ENCODE peak calls at places on chromosomes 16 and 17, in eight cellular contexts. U is stimulated activated CD8-positive, alpha-beta memory T cell treated with anti-CD3 and anti-CD28 coated beads, Interleukin-7, amount 100 ng/mL, for 24 hours; E is mesendoderm; M is right lobe of liver; Q is iris pigment epithelial cell; J is stimulated activated naive CD8-positive, alpha-beta T cell treated with anti-CD3 and anti-CD28 coated beads, Interleukin-15, Interleukin-2, amounts not matched to agents 100 U/mL and 50 U/mL, for 24 hours; Z is mucosa of gallbladder; F is CD8-positive, alpha-beta memory T cell. C is an unnamed sample.

GRCh38 chr16:11302977-11303376 is 21.8 kb upstream of the PRM1 start:
- DNase-seq in J (no peak), Q (no peak), Z (no peak), M (no peak), U (no peak), F (no peak), E (no peak), C (no peak)

GRCh38 chr17:66930933-66931332 is 33.6 kb upstream of the CACNG4 start:
- DNase-seq in F (no peak), J (no peak), M (no peak), U (no peak), Z (no peak), Q (peak; percentile 17), E (peak; percentile 65), C (peak; percentile 5)

GRCh38 chr16:57039148-57039812 is 49.9 kb downstream of the NLRC5 start:
- DNase-seq in U (no peak), Z (no peak), F (no peak), J (peak; percentile 58), M (no peak), Q (peak; percentile 94), E (no peak), C (no peak)

GRCh38 chr17:32341141-32341856 is 674 bp downstream of the C17orf75 start:
- DNase-seq in U (no peak), M (no peak), Q (peak; percentile 16), Z (no peak), J (peak; percentile 51), E (peak; percentile 29), F (peak; percentile 32), C (peak; percentile 72)

GRCh38 chr17:81621494-81622230 is 15.2 kb downstream of the NPLOC4 start:
- DNase-seq in F (no peak), Q (no peak), Z (no peak), E (no peak), J (no peak), M (peak; percentile 63), U (no peak), C (no peak)

GRCh38 chr16:3025032-3026002 is 1.5 kb downstream of the THOC6 start:
- DNase-seq in Q (no peak), Z (no peak), M (no peak), U (no peak), E (no peak), J (no peak), F (no peak), C (no peak)

GRCh38 chr16:24442631-24443030 is 96.7 kb upstream of the RBBP6 start:
- DNase-seq in M (no peak), Q (no peak), F (no peak), J (no peak), Z (no peak), U (no peak), E (no peak), C (no peak)

GRCh38 chr16:66093217-66093616 is 273.3 kb upstream of the CDH5 start:
- DNase-seq in U (no peak), J (no peak), F (no peak), Z (no peak), Q (peak; percentile 32), E (no peak), M (no peak), C (no peak)

GRCh38 chr17:76204277-76204676 is 36.0 kb downstream of the RNF157 start:
- DNase-seq in F (no peak), E (no peak), U (no peak), Q (peak; percentile 82), Z (no peak), J (no peak), M (no peak), C (no peak)

GRCh38 chr16:85396879-85397871 is 215.9 kb upstream of the GSE1 start:
- DNase-seq in U (no peak), F (no peak), Q (no peak), Z (no peak), M (peak; percentile 39), E (no peak), J (no peak), C (no peak)

GRCh38 chr17:83152745-83153611 is 73.6 kb downstream of the METRNL start:
- DNase-seq in M (no peak), Z (peak; percentile 49), U (no peak), Q (no peak), F (no peak), E (no peak), J (no peak), C (no peak)

GRCh38 chr17:82399030-82399429 is 19.1 kb upstream of the HEXD start:
- DNase-seq in M (no peak), E (no peak), J (no peak), U (no peak), F (no peak), Q (peak; percentile 31), Z (no peak), C (no peak)

GRCh38 chr17:15999974-16000827 is 577 bp downstream of the TTC19 start:
- DNase-seq in F (no peak), Z (peak; percentile 30), Q (peak; percentile 32), M (no peak), U (no peak), J (no peak), E (peak; percentile 81), C (peak; percentile 85)

GRCh38 chr16:28884045-28884444 is 5.8 kb downstream of the ATP2A1 start:
- DNase-seq in J (no peak), Q (no peak), E (no peak), M (no peak), U (no peak), Z (no peak), F (no peak), C (no peak)

GRCh38 chr16:585351-585750 is 4.5 kb upstream of the RAB40C start:
- DNase-seq in E (peak; percentile 42), M (peak; percentile 82), Z (no peak), Q (no peak), U (no peak), J (no peak), F (no peak), C (no peak)

GRCh38 chr17:40427002-40427491 is 9.4 kb upstream of the TOP2A start:
- DNase-seq in M (no peak), Z (no peak), F (no peak), U (no peak), E (no peak), J (no peak), Q (no peak), C (no peak)

GRCh38 chr17:72766761-72767356 is 325.6 kb downstream of the SLC39A11 start:
- DNase-seq in M (no peak), J (no peak), Z (no peak), F (no peak), Q (peak; percentile 9), E (no peak), U (no peak), C (no peak)

GRCh38 chr17:43006639-43007551 is at the start of gene IFI35:
- DNase-seq in U (peak; percentile 69), J (peak; percentile 88), Z (peak; percentile 88), M (peak; percentile 88), E (peak; percentile 80), Q (peak; percentile 94), F (peak; percentile 75), C (peak; percentile 89)

GRCh38 chr17:16027708-16028584 is 28.3 kb downstream of the TTC19 start:
- DNase-seq in M (no peak), U (peak; percentile 4), F (no peak), J (peak; percentile 58), E (peak; percentile 77), Z (no peak), Q (peak; percentile 96), C (peak; percentile 74)

GRCh38 chr17:76697702-76698465 is 12.9 kb downstream of the MXRA7 start:
- DNase-seq in J (no peak), Z (no peak), F (no peak), U (no peak), Q (peak; percentile 63), E (peak; percentile 79), M (no peak), C (peak; percentile 39)

GRCh38 chr16:3949287-3949686 is 68.8 kb upstream of the CREBBP start:
- DNase-seq in Z (no peak), F (no peak), U (no peak), E (no peak), Q (no peak), M (no peak), J (no peak), C (no peak)

GRCh38 chr17:36777118-36777517 is 160.2 kb upstream of the LHX1 start:
- DNase-seq in J (no peak), Z (no peak), E (peak; percentile 51), F (no peak), M (no peak), Q (peak; percentile 9), U (no peak), C (peak; percentile 10)

GRCh38 chr16:67104061-67104460 is 5.7 kb upstream of the PHAF1 start:
- DNase-seq in Z (no peak), J (no peak), Q (peak; percentile 48), U (no peak), F (no peak), M (no peak), E (peak; percentile 79), C (no peak)

GRCh38 chr16:46896314-46896968 is 12.3 kb downstream of the GPT2 start:
- DNase-seq in M (no peak), F (no peak), J (no peak), Z (no peak), E (no peak), Q (no peak), U (no peak), C (no peak)

GRCh38 chr16:7482028-7482427 is 149.4 kb downstream of the RBFOX1 start:
- DNase-seq in J (no peak), Z (no peak), U (no peak), F (no peak), E (no peak), M (no peak), Q (no peak), C (no peak)

GRCh38 chr16:31253642-31254045 is 6.1 kb upstream of the ITGAM start:
- DNase-seq in M (peak; percentile 56), Q (peak; percentile 14), Z (no peak), F (no peak), E (no peak), U (no peak), J (peak; percentile 38), C (peak; percentile 59)

GRCh38 chr17:75518201-75518600 is 1.9 kb downstream of the TSEN54 start:
- DNase-seq in F (peak; percentile 26), Q (no peak), Z (no peak), M (no peak), J (peak; percentile 32), U (no peak), E (no peak), C (peak; percentile 37)

GRCh38 chr16:11706180-11706742 is 36.4 kb downstream of the TXNDC11 start:
- DNase-seq in F (no peak), Z (no peak), U (no peak), E (no peak), M (peak; percentile 47), J (no peak), Q (peak; percentile 14), C (peak; percentile 77)

GRCh38 chr16:29678691-29679267 is at the start of gene QPRT:
- DNase-seq in F (no peak), Q (peak; percentile 60), M (peak; percentile 85), J (no peak), E (peak; percentile 98), U (no peak), Z (no peak), C (no peak)

GRCh38 chr16:24075929-24076716 is 180.0 kb upstream of the CACNG3 start:
- DNase-seq in Z (no peak), M (no peak), F (no peak), J (peak; percentile 20), E (peak; percentile 93), U (peak; percentile 3), Q (no peak), C (no peak)

GRCh38 chr17:7508150-7508549 is 24.0 kb downstream of the POLR2A start:
- DNase-seq in F (no peak), M (no peak), U (no peak), Q (no peak), J (no peak), E (no peak), Z (no peak), C (no peak)

GRCh38 chr17:57697891-57698708 is 47.0 kb downstream of the CCDC182 start:
- DNase-seq in E (peak; percentile 75), Q (no peak), F (no peak), U (no peak), Z (no peak), M (no peak), J (no peak), C (no peak)

GRCh38 chr17:21370430-21370829 is 5.7 kb upstream of the KCNJ12 start:
- DNase-seq in M (peak; percentile 73), Q (no peak), J (no peak), Z (no peak), E (peak; percentile 81), U (no peak), F (no peak), C (peak; percentile 38)